ENCODE peak calls at places on chromosomes 4 and X, in six cellular contexts. Z is H9; P is T-cell; K is frontal cortex; G is activated CD8-positive, alpha-beta T cell treated with anti-CD3 and anti-CD28 coated beads, Interleukin-2, amount 10 ng/mL, durations not matched to agents 7 days and 5 days; T is EL. I is an unnamed sample.

GRCh38 chr4:166042510-166043055 is 169.5 kb downstream of the TLL1 start:
- DNase-seq in K (no peak), P (no peak), T (peak), Z (no peak), G (no peak), I (no peak)

GRCh38 chrX:121579016-121579760 is 531.8 kb downstream of the GLUD2 start:
- DNase-seq in K (no peak), G (no peak), Z (no peak), T (peak), P (no peak), I (no peak)

GRCh38 chr4:9942921-9943600 is 78.2 kb downstream of the SLC2A9 start:
- DNase-seq in P (no peak), T (no peak), K (no peak), Z (no peak), G (no peak), I (no peak)

GRCh38 chr4:53098681-53099121 is 236.6 kb downstream of the RASL11B start:
- DNase-seq in G (no peak), P (no peak), Z (no peak), T (peak), K (no peak), I (no peak)

GRCh38 chr4:1842339-1842895 is 13.5 kb downstream of the LETM1 start:
- DNase-seq in P (no peak), K (no peak), G (no peak), Z (peak), T (no peak), I (peak)

GRCh38 chrX:40854242-40854641 is 118.9 kb upstream of the MED14 start:
- DNase-seq in K (no peak), G (no peak), P (no peak), T (no peak), Z (no peak), I (no peak)

GRCh38 chrX:1468250-1468772 is 15.6 kb upstream of the ASMTL start:
- DNase-seq in K (no peak), T (peak), P (peak), G (peak), Z (peak), I (peak)

GRCh38 chr4:26206339-26206738 is 114.5 kb upstream of the RBPJ start:
- DNase-seq in P (no peak), K (no peak), G (no peak), T (peak), Z (no peak), I (no peak)

GRCh38 chr4:244471-244870 is 60.8 kb downstream of the ZNF732 start:
- DNase-seq in T (peak), K (no peak), Z (peak), G (peak), P (peak), I (peak)

GRCh38 chrX:111868726-111869638 is 7.0 kb upstream of the TRPC5OS start:
- DNase-seq in T (no peak), Z (no peak), K (no peak), G (no peak), P (no peak), I (peak)

GRCh38 chr4:140719022-140719421 is 37.2 kb downstream of the TBC1D9 start:
- DNase-seq in Z (no peak), K (no peak), T (peak), P (no peak), G (no peak), I (no peak)

GRCh38 chr4:148273501-148273986 is 168.7 kb downstream of the NR3C2 start:
- DNase-seq in T (no peak), G (no peak), Z (no peak), P (no peak), K (no peak), I (peak)

GRCh38 chrX:68343551-68343950 is 89.7 kb downstream of the OPHN1 start:
- DNase-seq in P (no peak), Z (no peak), K (no peak), T (peak), G (no peak), I (no peak)

GRCh38 chrX:149527705-149528104 is 13.1 kb upstream of the EOLA1 start:
- DNase-seq in G (peak), T (peak), P (peak), K (no peak), Z (no peak), I (peak)

GRCh38 chr4:103075894-103076776 is at the start of gene SLC9B2:
- DNase-seq in K (peak), P (peak), Z (peak), G (peak), T (peak), I (peak)

GRCh38 chr4:156594619-156595018 is 377.0 kb downstream of the PDGFC start:
- DNase-seq in K (no peak), Z (no peak), T (no peak), G (no peak), P (no peak), I (no peak)

GRCh38 chr4:52545099-52546069 is 113.7 kb downstream of the USP46 start:
- DNase-seq in Z (peak), K (peak), P (no peak), G (peak), T (peak), I (peak)

GRCh38 chr4:71074452-71075299 is 81.2 kb downstream of the DCK start:
- DNase-seq in T (no peak), G (no peak), P (no peak), K (no peak), Z (no peak), I (no peak)

GRCh38 chr4:3335385-3335784 is 42.6 kb downstream of the RGS12 start:
- DNase-seq in T (no peak), K (no peak), G (no peak), P (no peak), Z (no peak), I (peak)

GRCh38 chr4:306551-306961 is 1.3 kb upstream of the ZNF732 start:
- DNase-seq in P (no peak), T (no peak), Z (no peak), K (no peak), G (no peak), I (no peak)

GRCh38 chr4:6892190-6892908 is 17.3 kb upstream of the TBC1D14 start:
- DNase-seq in G (peak), K (no peak), Z (peak), P (peak), T (peak), I (peak)

GRCh38 chrX:34365482-34365881 is 233.4 kb upstream of the FAM47A start:
- DNase-seq in K (no peak), Z (no peak), P (no peak), G (no peak), T (peak), I (peak)

GRCh38 chr4:147731611-147732515 is at the start of gene ARHGAP10:
- DNase-seq in G (peak), P (peak), K (peak), Z (peak), T (peak), I (peak)

GRCh38 chr4:139866270-139866962 is 200.8 kb downstream of the MGST2 start:
- DNase-seq in Z (no peak), G (no peak), K (no peak), T (no peak), P (no peak), I (no peak)

GRCh38 chr4:3630136-3630933 is 98.1 kb upstream of the LRPAP1 start:
- DNase-seq in T (no peak), G (no peak), P (no peak), K (no peak), Z (no peak), I (peak)

I was measured in endodermal cell.